ENCODE peak calls at places on chromosomes 16 and 17, in ten cellular contexts. One of them, this sample, is unnamed. For H3K4me1, the result is how much of the 10 kb centered on the place peaks cover.

GRCh38 chr17:73357318-73357717 is 45.5 kb upstream of the CDC42EP4 start:
- DNase-seq in breast epithelium: no peak
- DNase-seq in stomach: no peak
- DNase-seq in spleen: no peak
- DNase-seq in SK-N-SH: peak
- DNase-seq in endothelial cell of umbilical vein: no peak
- DNase-seq in GM23338: no peak
- DNase-seq in vagina: no peak
- DNase-seq in prostate gland: no peak
- DNase-seq in upper lobe of left lung: no peak
- DNase-seq in this sample: peak

GRCh38 chr17:58331815-58332719 is 3.5 kb upstream of the TSPOAP1 start:
- DNase-seq in breast epithelium: no peak
- DNase-seq in stomach: peak
- DNase-seq in spleen: peak
- DNase-seq in SK-N-SH: peak
- DNase-seq in endothelial cell of umbilical vein: no peak
- DNase-seq in GM23338: no peak
- DNase-seq in vagina: no peak
- DNase-seq in prostate gland: no peak
- DNase-seq in upper lobe of left lung: peak
- DNase-seq in this sample: no peak

GRCh38 chr16:2526135-2526534 is 5.1 kb downstream of the CEMP1 start:
- DNase-seq in breast epithelium: no peak
- DNase-seq in stomach: no peak
- DNase-seq in spleen: peak
- DNase-seq in SK-N-SH: peak
- DNase-seq in endothelial cell of umbilical vein: no peak
- DNase-seq in GM23338: no peak
- DNase-seq in vagina: no peak
- DNase-seq in prostate gland: no peak
- DNase-seq in upper lobe of left lung: peak
- DNase-seq in this sample: no peak

GRCh38 chr17:44304651-44305050 is 3.8 kb upstream of the RUNDC3A start:
- DNase-seq in breast epithelium: no peak
- DNase-seq in stomach: no peak
- DNase-seq in spleen: no peak
- DNase-seq in SK-N-SH: no peak
- DNase-seq in endothelial cell of umbilical vein: no peak
- DNase-seq in GM23338: no peak
- DNase-seq in vagina: no peak
- DNase-seq in prostate gland: no peak
- DNase-seq in upper lobe of left lung: no peak
- DNase-seq in this sample: no peak

GRCh38 chr17:30897311-30897710 is 8.7 kb downstream of the TEFM start:
- DNase-seq in breast epithelium: no peak
- DNase-seq in stomach: no peak
- DNase-seq in spleen: no peak
- DNase-seq in SK-N-SH: no peak
- DNase-seq in endothelial cell of umbilical vein: no peak
- DNase-seq in GM23338: no peak
- DNase-seq in vagina: no peak
- DNase-seq in prostate gland: no peak
- DNase-seq in upper lobe of left lung: no peak
- DNase-seq in this sample: no peak

GRCh38 chr17:70067104-70067503 is 7.9 kb upstream of the KCNJ16 start:
- DNase-seq in breast epithelium: no peak
- DNase-seq in stomach: no peak
- DNase-seq in spleen: no peak
- DNase-seq in SK-N-SH: no peak
- DNase-seq in endothelial cell of umbilical vein: no peak
- DNase-seq in GM23338: no peak
- DNase-seq in vagina: no peak
- DNase-seq in prostate gland: no peak
- DNase-seq in upper lobe of left lung: no peak
- DNase-seq in this sample: no peak

GRCh38 chr16:29810699-29811169 is 1.3 kb upstream of the PRRT2 start:
- DNase-seq in breast epithelium: no peak
- DNase-seq in stomach: no peak
- DNase-seq in spleen: no peak
- DNase-seq in SK-N-SH: no peak
- DNase-seq in endothelial cell of umbilical vein: no peak
- DNase-seq in GM23338: peak
- DNase-seq in vagina: no peak
- DNase-seq in prostate gland: no peak
- DNase-seq in upper lobe of left lung: no peak
- DNase-seq in this sample: no peak

GRCh38 chr17:49327835-49328784 is 33.9 kb downstream of the ZNF652 start:
- DNase-seq in breast epithelium: no peak
- DNase-seq in stomach: no peak
- DNase-seq in spleen: no peak
- DNase-seq in SK-N-SH: no peak
- DNase-seq in endothelial cell of umbilical vein: no peak
- DNase-seq in GM23338: no peak
- DNase-seq in vagina: no peak
- DNase-seq in prostate gland: no peak
- DNase-seq in upper lobe of left lung: no peak
- DNase-seq in this sample: no peak

DNA sequence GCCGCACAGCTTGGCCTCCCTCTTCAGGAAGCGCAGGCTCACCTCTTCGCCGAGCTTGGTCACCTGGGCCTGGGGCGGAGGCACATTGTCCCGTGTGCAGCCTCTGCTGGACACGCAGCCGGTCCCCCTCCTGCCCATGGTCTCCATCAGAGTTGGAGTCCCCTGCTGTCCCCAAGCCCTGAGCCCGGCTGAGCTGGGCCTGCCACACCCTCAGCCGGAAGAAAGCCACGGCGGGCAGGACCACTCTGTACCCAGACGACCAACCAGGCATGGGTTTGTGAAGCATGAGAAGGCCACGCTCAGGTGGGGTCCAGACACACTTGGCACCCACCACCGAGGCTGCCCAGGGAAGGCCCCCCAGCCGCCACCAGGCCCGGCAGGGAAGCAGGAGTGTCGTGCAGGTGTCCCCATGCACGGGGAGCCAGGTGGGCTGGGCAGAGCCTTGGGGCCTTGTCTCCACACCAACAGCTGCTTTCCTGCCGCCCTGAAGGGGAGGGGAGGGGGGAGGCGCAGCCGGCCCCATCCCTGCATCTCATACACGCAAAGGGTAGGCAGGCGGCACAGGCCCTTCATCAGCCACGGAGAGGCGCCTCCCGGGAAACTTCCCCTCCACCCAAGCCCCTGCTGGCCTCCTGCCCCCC is 5.2 kb downstream of the CCDC154 start:
- DNase-seq in breast epithelium: no peak
- DNase-seq in stomach: no peak
- DNase-seq in spleen: no peak
- DNase-seq in SK-N-SH: no peak
- DNase-seq in endothelial cell of umbilical vein: no peak
- DNase-seq in GM23338: no peak
- DNase-seq in vagina: no peak
- DNase-seq in prostate gland: no peak
- DNase-seq in upper lobe of left lung: peak
- DNase-seq in this sample: no peak
- TF ChIP-seq POLR2AphosphoS5 in breast epithelium: no peak
- TF ChIP-seq POLR2AphosphoS5 in stomach: no peak
- TF ChIP-seq POLR2AphosphoS5 in spleen: no peak
- TF ChIP-seq POLR2AphosphoS5 in SK-N-SH: no peak
- TF ChIP-seq POLR2AphosphoS5 in endothelial cell of umbilical vein: no peak
- TF ChIP-seq POLR2AphosphoS5 in GM23338: no peak
- TF ChIP-seq POLR2AphosphoS5 in vagina: no peak
- TF ChIP-seq POLR2AphosphoS5 in prostate gland: no peak
- TF ChIP-seq POLR2AphosphoS5 in upper lobe of left lung: no peak
- TF ChIP-seq POLR2AphosphoS5 in this sample: no peak

GRCh38 chr17:46108120-46108519 is 85.1 kb downstream of the KANSL1 start:
- DNase-seq in breast epithelium: no peak
- DNase-seq in stomach: no peak
- DNase-seq in spleen: no peak
- DNase-seq in SK-N-SH: no peak
- DNase-seq in endothelial cell of umbilical vein: no peak
- DNase-seq in GM23338: no peak
- DNase-seq in vagina: no peak
- DNase-seq in prostate gland: no peak
- DNase-seq in upper lobe of left lung: no peak
- DNase-seq in this sample: no peak

GRCh38 chr17:46110219-46110618 is 83.0 kb downstream of the KANSL1 start:
- DNase-seq in breast epithelium: no peak
- DNase-seq in stomach: no peak
- DNase-seq in spleen: no peak
- DNase-seq in SK-N-SH: no peak
- DNase-seq in endothelial cell of umbilical vein: no peak
- DNase-seq in GM23338: no peak
- DNase-seq in vagina: no peak
- DNase-seq in prostate gland: no peak
- DNase-seq in upper lobe of left lung: no peak
- DNase-seq in this sample: no peak

GRCh38 chr17:46108550-46109110 is 84.6 kb downstream of the KANSL1 start:
- DNase-seq in breast epithelium: no peak
- DNase-seq in stomach: no peak
- DNase-seq in spleen: no peak
- DNase-seq in SK-N-SH: no peak
- DNase-seq in endothelial cell of umbilical vein: peak
- DNase-seq in GM23338: no peak
- DNase-seq in vagina: no peak
- DNase-seq in prostate gland: no peak
- DNase-seq in upper lobe of left lung: no peak
- DNase-seq in this sample: no peak

GRCh38 chr17:46106966-46107644 is 86.1 kb downstream of the KANSL1 start:
- DNase-seq in breast epithelium: no peak
- DNase-seq in stomach: no peak
- DNase-seq in spleen: no peak
- DNase-seq in SK-N-SH: no peak
- DNase-seq in endothelial cell of umbilical vein: no peak
- DNase-seq in GM23338: peak
- DNase-seq in vagina: no peak
- DNase-seq in prostate gland: no peak
- DNase-seq in upper lobe of left lung: no peak
- DNase-seq in this sample: no peak

DNA sequence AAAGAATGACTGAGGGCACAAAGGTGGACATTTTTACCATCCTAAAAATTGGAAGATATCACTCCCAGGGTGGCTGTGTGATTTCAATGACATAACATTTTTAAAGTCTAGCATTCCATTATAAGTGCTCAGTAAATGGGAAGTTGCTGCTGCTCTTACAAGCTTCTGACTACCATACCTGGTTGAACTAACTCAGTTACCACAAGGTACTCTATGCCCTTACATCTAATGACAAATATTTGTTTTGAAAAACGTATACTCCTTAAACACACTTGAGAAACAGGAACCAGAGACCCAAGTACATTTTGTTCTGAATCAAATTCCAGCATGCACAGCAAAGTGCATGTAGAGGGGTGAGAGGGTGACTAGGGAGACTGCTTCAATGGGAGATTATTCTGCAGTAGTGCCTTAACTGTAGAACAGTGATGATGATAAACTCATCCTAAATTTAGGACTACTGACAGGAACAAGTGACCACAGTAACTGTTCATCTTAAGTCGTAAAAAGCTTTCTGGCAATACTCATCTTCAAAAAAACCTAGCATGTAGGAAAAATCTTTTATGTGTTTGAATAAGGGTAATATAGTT is 83.5 kb downstream of the KANSL1 start:
- DNase-seq in breast epithelium: no peak
- DNase-seq in stomach: no peak
- DNase-seq in spleen: no peak
- DNase-seq in SK-N-SH: no peak
- DNase-seq in endothelial cell of umbilical vein: no peak
- DNase-seq in GM23338: no peak
- DNase-seq in vagina: no peak
- DNase-seq in prostate gland: no peak
- DNase-seq in upper lobe of left lung: no peak
- DNase-seq in this sample: no peak
- H3K4me1 ChIP-seq in breast epithelium: under half
- H3K4me1 ChIP-seq in stomach: under half
- H3K4me1 ChIP-seq in spleen: half or more
- H3K4me1 ChIP-seq in SK-N-SH: under half
- H3K4me1 ChIP-seq in endothelial cell of umbilical vein: under half
- H3K4me1 ChIP-seq in GM23338: half or more
- H3K4me1 ChIP-seq in vagina: half or more
- H3K4me1 ChIP-seq in prostate gland: under half
- H3K4me1 ChIP-seq in upper lobe of left lung: under half
- H3K4me1 ChIP-seq in this sample: under half

DNA sequence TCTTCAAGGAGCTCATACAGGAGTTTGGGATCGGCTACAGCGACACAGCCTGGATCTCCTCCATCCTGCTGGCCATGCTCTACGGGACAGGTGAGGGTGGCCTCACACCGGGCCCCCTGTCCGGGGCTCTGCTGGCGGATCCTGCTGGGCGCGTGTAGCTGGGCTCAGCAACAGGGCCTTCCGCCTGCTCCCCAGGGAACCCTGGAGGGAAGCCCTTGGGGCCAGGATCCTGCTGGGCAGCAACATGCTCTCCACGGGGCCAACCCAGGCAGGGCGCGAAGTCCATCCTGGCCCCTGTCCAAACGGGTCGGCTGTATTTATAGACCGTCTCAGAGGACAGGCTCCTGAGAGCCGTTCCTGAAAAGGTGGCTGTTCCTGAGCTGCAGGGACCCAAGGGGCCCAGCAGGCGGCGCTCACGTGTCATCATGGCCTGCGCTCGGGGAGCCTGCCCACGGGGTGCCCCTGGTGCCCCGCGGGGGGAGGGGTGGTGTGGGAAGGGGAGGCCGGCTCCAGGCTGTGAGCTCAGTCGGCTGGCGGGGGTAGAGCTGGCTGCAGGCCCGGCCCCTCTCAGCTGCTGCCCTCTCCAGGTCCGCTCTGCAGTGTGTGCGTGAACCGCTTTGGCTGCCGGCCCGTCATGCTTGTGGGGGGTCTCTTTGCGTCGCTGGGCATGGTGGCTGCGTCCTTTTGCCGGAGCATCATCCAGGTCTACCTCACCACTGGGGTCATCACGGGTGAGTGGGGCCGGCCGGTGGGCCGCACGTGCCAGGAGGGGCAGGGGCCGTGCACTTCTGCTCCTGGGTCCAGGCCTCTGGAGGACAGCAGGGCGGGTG is 7.5 kb downstream of the SLC16A3 start:
- DNase-seq in breast epithelium: no peak
- DNase-seq in stomach: peak
- DNase-seq in spleen: peak
- DNase-seq in SK-N-SH: peak
- DNase-seq in endothelial cell of umbilical vein: peak
- DNase-seq in GM23338: peak
- DNase-seq in vagina: no peak
- DNase-seq in prostate gland: no peak
- DNase-seq in upper lobe of left lung: peak
- DNase-seq in this sample: peak
- TF ChIP-seq POLR2AphosphoS5 in breast epithelium: no peak
- TF ChIP-seq POLR2AphosphoS5 in stomach: no peak
- TF ChIP-seq POLR2AphosphoS5 in spleen: peak
- TF ChIP-seq POLR2AphosphoS5 in SK-N-SH: no peak
- TF ChIP-seq POLR2AphosphoS5 in endothelial cell of umbilical vein: peak
- TF ChIP-seq POLR2AphosphoS5 in GM23338: no peak
- TF ChIP-seq POLR2AphosphoS5 in vagina: peak
- TF ChIP-seq POLR2AphosphoS5 in prostate gland: peak
- TF ChIP-seq POLR2AphosphoS5 in upper lobe of left lung: no peak
- TF ChIP-seq POLR2AphosphoS5 in this sample: no peak

GRCh38 chr16:50204426-50205108 is 51.5 kb downstream of the TENT4B start:
- DNase-seq in breast epithelium: no peak
- DNase-seq in stomach: no peak
- DNase-seq in spleen: no peak
- DNase-seq in SK-N-SH: no peak
- DNase-seq in endothelial cell of umbilical vein: no peak
- DNase-seq in GM23338: no peak
- DNase-seq in vagina: no peak
- DNase-seq in prostate gland: no peak
- DNase-seq in upper lobe of left lung: no peak
- DNase-seq in this sample: no peak

GRCh38 chr16:50202926-50203624 is 50.0 kb downstream of the TENT4B start:
- DNase-seq in breast epithelium: no peak
- DNase-seq in stomach: no peak
- DNase-seq in spleen: no peak
- DNase-seq in SK-N-SH: no peak
- DNase-seq in endothelial cell of umbilical vein: peak
- DNase-seq in GM23338: no peak
- DNase-seq in vagina: no peak
- DNase-seq in prostate gland: no peak
- DNase-seq in upper lobe of left lung: no peak
- DNase-seq in this sample: no peak

GRCh38 chr16:50203681-50204080 is 50.6 kb downstream of the TENT4B start:
- DNase-seq in breast epithelium: no peak
- DNase-seq in stomach: no peak
- DNase-seq in spleen: no peak
- DNase-seq in SK-N-SH: no peak
- DNase-seq in endothelial cell of umbilical vein: no peak
- DNase-seq in GM23338: no peak
- DNase-seq in vagina: no peak
- DNase-seq in prostate gland: no peak
- DNase-seq in upper lobe of left lung: no peak
- DNase-seq in this sample: no peak

GRCh38 chr16:50198802-50199410 is 45.8 kb downstream of the TENT4B start:
- DNase-seq in breast epithelium: no peak
- DNase-seq in stomach: no peak
- DNase-seq in spleen: no peak
- DNase-seq in SK-N-SH: no peak
- DNase-seq in endothelial cell of umbilical vein: no peak
- DNase-seq in GM23338: no peak
- DNase-seq in vagina: no peak
- DNase-seq in prostate gland: no peak
- DNase-seq in upper lobe of left lung: no peak
- DNase-seq in this sample: no peak

GRCh38 chr16:50201784-50202183 is 48.7 kb downstream of the TENT4B start:
- DNase-seq in breast epithelium: no peak
- DNase-seq in stomach: no peak
- DNase-seq in spleen: no peak
- DNase-seq in SK-N-SH: no peak
- DNase-seq in endothelial cell of umbilical vein: no peak
- DNase-seq in GM23338: no peak
- DNase-seq in vagina: no peak
- DNase-seq in prostate gland: no peak
- DNase-seq in upper lobe of left lung: no peak
- DNase-seq in this sample: no peak
- H3K4me1 ChIP-seq in breast epithelium: under half
- H3K4me1 ChIP-seq in stomach: under half
- H3K4me1 ChIP-seq in spleen: half or more
- H3K4me1 ChIP-seq in SK-N-SH: under half
- H3K4me1 ChIP-seq in endothelial cell of umbilical vein: under half
- H3K4me1 ChIP-seq in GM23338: under half
- H3K4me1 ChIP-seq in vagina: under half
- H3K4me1 ChIP-seq in prostate gland: under half
- H3K4me1 ChIP-seq in upper lobe of left lung: under half
- H3K4me1 ChIP-seq in this sample: under half